ENCODE peak calls at places on chromosomes 7 and 10, in four cellular contexts. X is fibroblast of the aortic adventitia, T is transverse colon, L is AG09309. N is an unnamed sample.

GRCh38 chr10:44032216-44032615 is 352.7 kb downstream of the CXCL12 start:
- DNase-seq in L (peak), T (no peak), X (peak), N (no peak)

GRCh38 chr7:21383833-21384220 is 44.1 kb upstream of the SP4 start:
- DNase-seq in T (no peak), L (no peak), X (no peak), N (no peak)

GRCh38 chr7:158386355-158386618 is 201.3 kb downstream of the PTPRN2 start:
- DNase-seq in L (no peak), X (no peak), T (no peak), N (no peak)

GRCh38 chr7:137597856-137598255 is 248.9 kb downstream of the DGKI start:
- DNase-seq in L (no peak), T (no peak), X (no peak), N (no peak)

GRCh38 chr10:99672884-99673283 is 13.6 kb downstream of the ENTPD7 start:
- DNase-seq in L (no peak), X (no peak), T (no peak), N (peak)

GRCh38 chr7:78118470-78118869 is 319.9 kb downstream of the PHTF2 start:
- DNase-seq in T (no peak), X (no peak), L (no peak), N (no peak)

GRCh38 chr10:2890093-2890492 is 177.3 kb upstream of the PFKP start:
- DNase-seq in T (no peak), X (no peak), L (no peak), N (no peak)

GRCh38 chr7:37930226-37930948 is 9.9 kb downstream of the EPDR1 start:
- DNase-seq in L (peak), X (peak), T (no peak), N (peak)

GRCh38 chr7:99422625-99423024 is 13.9 kb downstream of the BUD31 start:
- DNase-seq in T (no peak), L (no peak), X (no peak), N (no peak)

GRCh38 chr7:1480670-1481069 is 21.4 kb upstream of the MICALL2 start:
- DNase-seq in T (no peak), X (no peak), L (no peak), N (no peak)

GRCh38 chr7:15555385-15555859 is 6.4 kb downstream of the AGMO start:
- DNase-seq in L (no peak), T (no peak), X (peak), N (peak)

GRCh38 chr7:65910237-65910636 is 37.4 kb downstream of the VKORC1L1 start:
- DNase-seq in L (no peak), T (no peak), X (peak), N (no peak)

GRCh38 chr10:1109795-1110673 is 53.8 kb downstream of the WDR37 start:
- DNase-seq in X (peak), T (peak), L (peak), N (peak)

GRCh38 chr10:27150261-27150660 is 3.9 kb downstream of the YME1L1 start:
- DNase-seq in X (no peak), L (no peak), T (no peak), N (no peak)

GRCh38 chr10:67925449-67926005 is 41.1 kb downstream of the SIRT1 start:
- DNase-seq in T (no peak), X (peak), L (no peak), N (peak)

GRCh38 chr7:111492234-111492633 is 70.1 kb downstream of the IMMP2L start:
- DNase-seq in X (no peak), L (no peak), T (no peak), N (no peak)

GRCh38 chr10:30042820-30043219 is 16.6 kb downstream of the JCAD start:
- DNase-seq in L (no peak), T (no peak), X (no peak), N (no peak)

GRCh38 chr7:103914147-103914899 is 75.1 kb downstream of the RELN start:
- DNase-seq in T (no peak), X (no peak), L (no peak), N (peak)

DNA sequence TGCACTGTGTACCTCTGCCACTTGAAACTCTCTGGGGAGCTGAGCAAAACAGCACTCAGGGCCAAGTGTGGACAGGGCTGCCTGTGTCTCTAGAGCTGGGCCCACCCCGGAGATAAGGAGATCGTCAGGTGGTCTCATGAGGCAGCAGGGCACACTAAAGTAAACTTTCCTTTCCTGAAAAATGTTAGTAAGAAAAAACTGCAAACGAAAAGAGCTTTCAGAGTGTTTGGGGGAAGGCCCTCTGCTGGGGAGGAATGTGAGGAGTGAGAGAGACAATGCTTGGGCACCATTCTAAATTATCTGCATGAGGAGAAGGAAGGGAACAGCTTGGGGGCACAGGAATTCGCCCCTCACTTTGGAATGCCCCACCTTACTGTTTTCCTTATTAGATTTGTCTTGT is 127.7 kb downstream of the ATXN7L1 start:
- DNase-seq in L (no peak), T (no peak), X (no peak), N (no peak)
- TF ChIP-seq CTCF in L (no peak), T (no peak), X (no peak), N (no peak)

GRCh38 chr7:94367940-94368339 is 26.8 kb upstream of the COL1A2 start:
- DNase-seq in X (peak), T (no peak), L (no peak), N (peak)

GRCh38 chr7:94366827-94367226 is 27.9 kb upstream of the COL1A2 start:
- DNase-seq in T (no peak), L (no peak), X (no peak), N (no peak)

GRCh38 chr7:94364816-94365215 is 29.9 kb upstream of the COL1A2 start:
- DNase-seq in X (peak), T (no peak), L (no peak), N (no peak)

GRCh38 chr7:94366163-94366562 is 28.5 kb upstream of the COL1A2 start:
- DNase-seq in L (no peak), T (no peak), X (no peak), N (no peak)

GRCh38 chr7:94368371-94368791 is 26.3 kb upstream of the COL1A2 start:
- DNase-seq in X (peak), L (peak), T (no peak), N (peak)
- H3K4me3 ChIP-seq in X (peak), L (no peak), T (no peak), N (no peak)

DNA sequence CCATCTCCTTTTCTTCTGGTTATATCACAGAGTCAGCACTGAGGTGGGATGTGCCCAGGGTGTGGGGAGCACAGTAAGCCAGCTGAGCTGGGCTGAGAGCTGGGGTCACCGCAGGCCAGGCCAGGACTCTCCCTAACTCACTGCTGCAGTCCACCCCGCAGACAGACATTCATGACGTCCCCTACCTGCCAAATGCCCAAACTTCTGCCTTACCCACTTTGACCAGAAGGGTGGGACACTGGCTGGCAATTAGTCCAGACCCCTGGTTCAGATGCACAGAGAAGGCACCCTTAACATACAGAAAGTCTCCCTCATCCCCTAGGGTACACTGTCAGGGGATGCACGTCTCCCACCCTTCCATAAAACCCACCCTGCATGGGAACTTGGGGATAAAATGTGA is 2.1 kb downstream of the DRGX start:
- DNase-seq in T (no peak), L (no peak), X (no peak), N (no peak)
- TF ChIP-seq CTCF in T (no peak), L (no peak), X (no peak), N (no peak)

GRCh38 chr10:110340122-110340521 is 35.4 kb upstream of the SMNDC1 start:
- DNase-seq in X (no peak), L (no peak), T (no peak), N (no peak)
- H3K4me3 ChIP-seq in X (no peak), L (no peak), T (no peak), N (no peak)

DNA sequence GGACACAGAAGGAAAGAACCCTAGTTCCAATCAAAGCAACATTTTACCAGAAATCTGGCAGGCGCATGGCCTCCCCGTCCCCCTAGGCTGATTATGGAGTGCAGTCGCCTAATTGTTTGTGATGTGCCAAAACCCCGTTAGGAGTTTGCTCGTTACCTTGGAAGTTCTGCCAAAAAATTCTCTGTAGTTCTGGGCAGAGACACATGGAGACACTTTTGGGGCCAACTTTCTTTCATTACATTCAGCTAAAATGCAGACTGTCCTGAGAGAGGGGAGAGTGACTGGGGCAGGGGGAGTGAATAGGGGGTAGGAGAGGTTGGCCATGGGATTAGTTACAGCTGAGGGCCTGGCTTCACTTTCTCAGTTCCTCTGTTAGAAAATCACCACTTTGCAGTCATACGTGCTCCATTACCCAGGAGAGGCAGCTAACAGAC is 158.0 kb upstream of the NPVF start:
- DNase-seq in L (no peak), T (no peak), X (no peak), N (no peak)
- TF ChIP-seq CTCF in L (no peak), T (no peak), X (no peak), N (no peak)

GRCh38 chr7:155584763-155585531 is 38.6 kb upstream of the CNPY1 start:
- DNase-seq in L (no peak), X (peak), T (peak), N (no peak)
- H3K4me3 ChIP-seq in L (no peak), X (no peak), T (no peak), N (no peak)

DNA sequence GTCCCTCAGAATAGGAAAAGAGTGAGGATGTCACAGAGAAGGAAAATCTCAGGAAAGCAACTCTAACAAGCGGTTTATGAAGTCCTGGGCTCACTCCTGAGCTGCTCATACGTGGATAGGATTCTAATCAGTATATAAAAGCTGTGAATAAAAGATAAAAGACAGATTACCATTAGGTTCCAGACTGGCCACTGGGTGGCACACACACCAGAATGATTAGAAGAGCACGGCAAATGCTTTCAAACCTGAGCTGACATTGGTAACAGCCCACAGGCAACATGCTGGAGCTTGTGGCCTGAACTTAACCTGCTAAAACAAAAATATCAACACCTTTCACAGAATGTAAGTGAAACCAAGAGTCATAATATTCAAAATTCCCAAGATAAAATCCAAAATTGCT is 370.8 kb downstream of the GRID1 start:
- DNase-seq in X (no peak), T (no peak), L (no peak), N (peak)
- TF ChIP-seq CTCF in X (no peak), T (no peak), L (no peak), N (peak)